ENCODE peak calls at places on chromosomes 11 and 22, in five cellular contexts. D is HEK293T, P is GM12878, V is H1, S is HepG2. N is an unnamed sample.

GRCh38 chr11:34830648-34831047 is 85.5 kb downstream of the APIP start:
- DNase-seq in D (no peak), P (no peak), V (no peak), S (no peak), N (no peak)

GRCh38 chr11:132082566-132082965 is 712.2 kb downstream of the NTM start:
- DNase-seq in D (no peak), P (no peak), V (no peak), S (no peak), N (no peak)

GRCh38 chr11:47504910-47505309 is 48.0 kb downstream of the CELF1 start:
- DNase-seq in D (no peak), P (no peak), V (no peak), S (no peak), N (no peak)

GRCh38 chr11:19753451-19754041 is 40.9 kb downstream of the NAV2 start:
- DNase-seq in D (no peak), P (no peak), V (no peak), S (no peak), N (no peak)

GRCh38 chr11:3055881-3056280 is 1.3 kb downstream of the CARS1 start:
- DNase-seq in D (no peak), P (no peak), V (no peak), S (no peak), N (no peak)

GRCh38 chr11:131808466-131808865 is 438.1 kb downstream of the NTM start:
- DNase-seq in D (no peak), P (no peak), V (no peak), S (no peak), N (no peak)

GRCh38 chr22:49929553-49929979 is 11.1 kb downstream of the CRELD2 start:
- DNase-seq in D (peak; percentile 88), P (no peak), V (no peak), S (no peak), N (no peak)

GRCh38 chr11:10622957-10623787 is 54.7 kb upstream of the LYVE1 start:
- DNase-seq in D (no peak), P (no peak), V (no peak), S (no peak), N (no peak)

GRCh38 chr22:44671742-44672141 is 30.3 kb upstream of the PRR5 start:
- DNase-seq in D (no peak), P (no peak), V (no peak), S (peak; percentile 77), N (no peak)

GRCh38 chr11:121448431-121448941 is 3.6 kb upstream of the SORL1 start:
- DNase-seq in D (no peak), P (no peak), V (no peak), S (no peak), N (no peak)

GRCh38 chr11:117011541-117011908 is 86.7 kb downstream of the SIK3 start:
- DNase-seq in D (no peak), P (no peak), V (no peak), S (no peak), N (no peak)

DNA sequence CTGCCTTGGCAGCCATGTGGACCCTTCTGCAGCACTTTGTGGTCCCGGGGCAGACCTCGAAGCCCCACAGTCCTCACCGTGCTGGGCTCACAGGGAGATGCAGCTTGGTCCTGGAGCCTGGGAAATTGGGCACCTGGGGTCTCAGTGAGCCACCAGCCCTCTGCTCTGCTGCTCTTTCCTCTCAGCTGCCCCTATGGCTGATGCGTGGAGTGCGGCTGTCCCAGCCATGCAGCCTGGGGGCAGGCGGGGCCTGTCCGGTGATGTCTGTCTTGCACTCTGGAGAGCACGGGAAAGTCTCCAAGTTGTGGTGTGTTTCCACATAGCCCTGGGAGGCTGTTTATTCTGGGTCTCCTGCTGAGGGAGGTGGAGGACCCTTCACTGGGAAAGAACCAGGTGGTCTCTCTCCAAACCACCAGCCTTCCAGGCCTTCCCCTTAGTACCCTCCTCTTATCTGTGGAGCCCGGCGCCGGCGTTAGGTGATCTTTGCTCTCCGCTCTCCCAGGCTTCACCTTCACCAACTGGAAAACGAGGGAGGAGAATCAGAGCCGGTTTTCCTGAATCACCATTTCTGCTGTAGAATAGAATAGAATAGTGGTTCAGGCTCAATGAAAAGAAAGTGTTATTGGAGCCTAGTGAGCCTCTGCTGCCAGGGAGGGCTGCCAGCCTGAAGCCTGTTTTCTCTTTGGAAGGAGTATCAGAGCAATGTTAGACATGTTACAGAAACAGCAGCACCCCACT is 41.2 kb upstream of the GRAMD4 start:
- DNase-seq in D (no peak), P (no peak), V (no peak), S (peak; percentile 64), N (no peak)
- TF ChIP-seq SUZ12 in D (no peak), P (no peak), V (no peak), S (no peak), N (no peak)

GRCh38 chr11:64762916-64763803 is 3.4 kb upstream of the PYGM start:
- DNase-seq in D (no peak), P (no peak), V (no peak), S (no peak), N (peak; percentile 70)

GRCh38 chr11:64764753-64765152 is 5.0 kb upstream of the PYGM start:
- DNase-seq in D (no peak), P (no peak), V (no peak), S (no peak), N (no peak)

GRCh38 chr11:64762277-64762915 is 2.6 kb upstream of the PYGM start:
- DNase-seq in D (no peak), P (no peak), V (no peak), S (no peak), N (no peak)

GRCh38 chr11:64765291-64765803 is 5.6 kb upstream of the PYGM start:
- DNase-seq in D (no peak), P (no peak), V (no peak), S (no peak), N (no peak)

GRCh38 chr11:64763804-64764611 is 4.2 kb upstream of the PYGM start:
- DNase-seq in D (no peak), P (no peak), V (no peak), S (no peak), N (no peak)
- TF ChIP-seq SUZ12 in D (no peak), P (no peak), V (no peak), S (no peak), N (no peak)

GRCh38 chr11:1707751-1708150 is 10.8 kb downstream of the KRTAP5-6 start:
- DNase-seq in D (no peak), P (no peak), V (no peak), S (no peak), N (no peak)
- TF ChIP-seq SUZ12 in D (no peak), P (no peak), V (no peak), S (no peak), N (no peak)

GRCh38 chr22:31754813-31755212 is 994 bp downstream of the DEPDC5 start:
- DNase-seq in D (no peak), P (no peak), V (no peak), S (peak; percentile 38), N (no peak)
- TF ChIP-seq SUZ12 in D (no peak), P (no peak), V (no peak), S (no peak), N (no peak)

DNA sequence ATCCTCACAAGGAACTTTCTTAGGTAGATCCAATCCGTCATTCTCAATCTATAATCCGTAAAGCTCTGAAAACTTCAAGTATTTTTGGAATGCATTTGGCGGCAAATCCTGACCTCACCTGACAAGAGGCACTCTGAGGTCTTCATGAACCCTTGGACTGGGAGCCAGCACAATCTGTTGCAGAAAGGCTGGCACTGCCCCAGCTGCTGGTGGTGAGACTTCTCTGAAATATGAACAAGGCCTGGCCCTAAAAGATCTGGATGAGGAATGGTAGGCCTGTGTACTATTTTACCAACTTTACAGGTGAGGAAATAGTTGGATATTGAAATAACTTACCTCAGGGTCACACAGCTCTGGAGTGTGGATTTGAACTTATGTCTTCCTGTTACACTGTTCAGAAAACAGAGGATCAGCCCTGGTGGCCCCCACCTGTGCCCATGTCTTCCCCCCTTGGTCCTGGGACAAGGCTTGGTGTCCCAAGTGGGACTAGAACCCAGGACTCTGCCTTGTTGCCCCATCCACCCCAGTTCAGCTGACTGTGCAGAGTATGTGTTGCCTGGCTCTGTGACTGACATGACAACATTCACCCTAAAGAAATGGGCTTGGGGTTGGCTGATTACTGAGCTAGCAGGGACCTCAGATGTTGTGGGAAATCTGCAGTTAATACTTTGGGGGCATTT is 471.4 kb downstream of the MN1 start:
- DNase-seq in D (no peak), P (no peak), V (no peak), S (no peak), N (no peak)
- TF ChIP-seq SUZ12 in D (no peak), P (no peak), V (no peak), S (no peak), N (no peak)

N was measured in NT2/D1.